ENCODE peak calls at places on chromosomes 16 and 17, in eight cellular contexts. R, B, P, T, A, G, X and E are unnamed samples.

GRCh38 chr17:82875418-82875856 is 35.6 kb upstream of the ZNF750 start:
- DNase-seq in R (no peak), B (no peak), P (no peak), T (peak; percentile 91), A (no peak), G (no peak), X (no peak), E (no peak)

GRCh38 chr17:33667052-33667509 is 374.0 kb upstream of the ASIC2 start:
- DNase-seq in R (no peak), B (peak; percentile 8), P (no peak), T (no peak), A (no peak), G (no peak), X (no peak), E (no peak)

GRCh38 chr17:66779186-66779585 is 55.7 kb upstream of the CACNG5 start:
- DNase-seq in R (no peak), B (no peak), P (no peak), T (no peak), A (no peak), G (no peak), X (no peak), E (no peak)

GRCh38 chr16:22329199-22329695 is 32.0 kb downstream of the POLR3E start:
- DNase-seq in R (no peak), B (no peak), P (no peak), T (no peak), A (no peak), G (no peak), X (no peak), E (no peak)

GRCh38 chr16:89863741-89864391 is 9.5 kb upstream of the TCF25 start:
- DNase-seq in R (no peak), B (peak; percentile 24), P (peak; percentile 25), T (no peak), A (peak; percentile 77), G (no peak), X (peak; percentile 58), E (peak; percentile 11)

GRCh38 chr16:2212362-2213324 is 2.0 kb upstream of the BRICD5 start:
- DNase-seq in R (no peak), B (no peak), P (no peak), T (peak; percentile 86), A (no peak), G (no peak), X (no peak), E (no peak)

GRCh38 chr17:63948521-63948920 is 16.4 kb upstream of the CD79B start:
- DNase-seq in R (no peak), B (no peak), P (no peak), T (no peak), A (no peak), G (no peak), X (no peak), E (no peak)

GRCh38 chr17:31568140-31568938 is 176.9 kb downstream of the RAB11FIP4 start:
- DNase-seq in R (peak; percentile 38), B (no peak), P (peak; percentile 47), T (no peak), A (no peak), G (no peak), X (no peak), E (peak; percentile 12)

GRCh38 chr17:50199211-50199633 is 2.2 kb downstream of the COL1A1 start:
- DNase-seq in R (no peak), B (no peak), P (peak; percentile 68), T (no peak), A (no peak), G (no peak), X (no peak), E (no peak)

GRCh38 chr17:48609754-48610281 is 999 bp downstream of the HOXB7 start:
- DNase-seq in R (no peak), B (no peak), P (no peak), T (no peak), A (no peak), G (no peak), X (no peak), E (no peak)

GRCh38 chr16:82059983-82060421 is 24.9 kb downstream of the HSD17B2 start:
- DNase-seq in R (no peak), B (no peak), P (no peak), T (no peak), A (no peak), G (no peak), X (no peak), E (no peak)

GRCh38 chr16:86737083-86737482 is 158.7 kb downstream of the FOXL1 start:
- DNase-seq in R (no peak), B (no peak), P (no peak), T (no peak), A (no peak), G (no peak), X (no peak), E (no peak)

GRCh38 chr16:48162839-48163410 is 7.1 kb upstream of the ABCC12 start:
- DNase-seq in R (no peak), B (no peak), P (no peak), T (no peak), A (no peak), G (no peak), X (no peak), E (no peak)

GRCh38 chr17:75078097-75079022 is 9.4 kb upstream of the SLC16A5 start:
- DNase-seq in R (no peak), B (no peak), P (peak; percentile 92), T (peak; percentile 75), A (no peak), G (peak; percentile 58), X (no peak), E (no peak)

GRCh38 chr17:79960788-79961522 is 74.7 kb downstream of the TBC1D16 start:
- DNase-seq in R (no peak), B (no peak), P (no peak), T (no peak), A (no peak), G (no peak), X (no peak), E (no peak)

GRCh38 chr17:73464447-73464846 is 152.6 kb upstream of the CDC42EP4 start:
- DNase-seq in R (no peak), B (no peak), P (no peak), T (no peak), A (no peak), G (no peak), X (no peak), E (no peak)

DNA sequence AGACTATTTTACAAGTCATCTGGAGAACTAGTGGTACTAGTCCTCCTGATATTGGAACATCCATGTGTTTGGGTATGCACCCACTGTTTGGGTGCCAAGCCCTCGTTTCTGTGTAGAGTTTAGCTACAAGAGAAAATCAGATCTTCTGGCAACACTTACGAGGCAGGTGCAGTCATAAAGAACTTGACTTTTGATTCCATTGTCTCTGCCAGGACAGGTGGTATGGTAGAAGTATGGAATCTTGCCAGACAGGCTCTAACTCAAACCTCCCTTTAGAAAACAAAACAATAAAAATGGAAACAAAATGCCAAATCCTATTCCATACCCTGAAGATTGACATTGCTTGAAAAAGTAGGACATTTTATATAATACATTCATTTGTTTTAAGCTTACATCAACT is 16.0 kb downstream of the RNF43 start:
- DNase-seq in R (no peak), B (no peak), P (no peak), T (no peak), A (no peak), G (peak; percentile 66), X (no peak), E (no peak)
- H3K27ac ChIP-seq in R (no peak overlapping the region), B (no peak overlapping the region), P (no peak overlapping the region), T (no peak overlapping the region), A (no peak overlapping the region), G (peak overlapping the region; percentile 25), X (peak overlapping the region; percentile 60), E (no peak overlapping the region)

DNA sequence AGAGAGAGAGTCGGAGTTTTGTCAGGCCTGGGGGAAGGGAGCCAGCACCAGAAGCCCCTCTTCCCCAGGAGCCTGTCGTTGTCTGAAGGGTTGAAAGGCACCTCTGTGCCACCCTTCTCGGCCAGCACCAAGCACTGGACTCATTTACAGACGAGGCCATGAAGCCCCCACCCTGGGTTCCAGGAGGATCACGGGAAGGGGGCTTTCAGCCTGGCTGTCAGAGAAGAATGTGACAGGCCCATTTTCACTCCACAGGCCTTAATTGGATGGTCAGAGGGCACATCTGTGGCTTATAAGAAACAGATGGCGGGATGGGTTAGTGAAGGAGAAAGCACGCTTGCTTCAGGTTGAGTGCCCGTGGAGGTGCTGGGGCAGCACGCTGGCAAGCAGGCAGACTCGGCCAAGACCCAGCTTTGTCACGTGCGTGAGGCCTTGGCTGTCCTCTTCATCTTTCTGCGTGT is 140.7 kb downstream of the CLEC16A start:
- DNase-seq in R (peak; percentile 79), B (no peak), P (no peak), T (no peak), A (no peak), G (no peak), X (no peak), E (no peak)
- H3K27ac ChIP-seq in R (peak overlapping the region; percentile 49), B (no peak overlapping the region), P (no peak overlapping the region), T (no peak overlapping the region), A (no peak overlapping the region), G (no peak overlapping the region), X (no peak overlapping the region), E (no peak overlapping the region)

DNA sequence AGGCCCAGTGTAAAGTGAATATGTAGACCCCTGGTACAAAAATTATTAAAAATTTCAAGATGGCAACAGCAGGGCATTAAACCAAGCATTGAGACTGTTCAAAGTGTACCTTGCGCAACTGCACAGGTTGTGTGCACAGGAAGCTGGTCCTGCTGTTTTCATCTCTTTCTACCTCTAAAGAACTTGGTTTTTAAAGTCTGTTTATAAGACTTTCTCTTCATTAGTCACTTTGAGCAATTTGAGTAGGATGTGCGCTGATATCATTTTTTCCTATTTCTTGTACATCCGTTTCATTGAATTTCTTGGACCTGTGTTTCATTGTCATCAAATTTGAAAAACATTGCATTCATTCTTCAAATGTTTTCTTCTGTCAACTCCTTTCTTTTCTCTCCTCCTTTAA is 16.8 kb upstream of the PMP22 start:
- DNase-seq in R (no peak), B (no peak), P (peak; percentile 50), T (no peak), A (no peak), G (no peak), X (no peak), E (no peak)
- H3K27ac ChIP-seq in R (no peak overlapping the region), B (no peak overlapping the region), P (no peak overlapping the region), T (no peak overlapping the region), A (no peak overlapping the region), G (no peak overlapping the region), X (no peak overlapping the region), E (no peak overlapping the region)

GRCh38 chr17:77324227-77324626 is 183.5 kb downstream of the SEC14L1 start:
- DNase-seq in R (peak; percentile 30), B (no peak), P (no peak), T (no peak), A (peak; percentile 21), G (peak; percentile 17), X (peak; percentile 14), E (no peak)

GRCh38 chr17:77327181-77327565 is 186.4 kb downstream of the SEC14L1 start:
- DNase-seq in R (peak; percentile 20), B (no peak), P (no peak), T (no peak), A (peak; percentile 47), G (no peak), X (peak; percentile 14), E (no peak)

GRCh38 chr17:77325537-77325825 is 184.7 kb downstream of the SEC14L1 start:
- DNase-seq in R (no peak), B (no peak), P (no peak), T (no peak), A (no peak), G (no peak), X (peak; percentile 40), E (no peak)

GRCh38 chr17:77326636-77327035 is 185.9 kb downstream of the SEC14L1 start:
- DNase-seq in R (peak; percentile 13), B (no peak), P (no peak), T (no peak), A (peak; percentile 16), G (peak; percentile 17), X (peak; percentile 15), E (no peak)

GRCh38 chr17:77325826-77326581 is 185.2 kb downstream of the SEC14L1 start:
- DNase-seq in R (no peak), B (no peak), P (peak; percentile 70), T (no peak), A (peak; percentile 59), G (peak; percentile 63), X (peak; percentile 34), E (no peak)
- H3K27ac ChIP-seq in R (peak overlapping the region; percentile 98), B (peak overlapping the region; percentile 72), P (peak overlapping the region; percentile 99), T (no peak overlapping the region), A (peak overlapping the region; percentile 82), G (peak overlapping the region; percentile 61), X (peak overlapping the region; percentile 83), E (no peak overlapping the region)